ENCODE peak calls at places on chromosomes 13 and 19, in eight cellular contexts. U is nephron progenitor cell, B is astrocyte of the cerebellum, N is aorta, A is body of pancreas, E is MG63, I is T-helper 17 cell, C is dorsolateral prefrontal cortex. O is an unnamed sample.

GRCh38 chr19:46288896-46289588 is 7.8 kb upstream of the HIF3A start:
- DNase-seq in U (no peak), B (no peak), N (no peak), A (no peak), E (peak; percentile 83), I (no peak), C (no peak), O (no peak)

GRCh38 chr19:16338470-16339360 is 14.1 kb downstream of the KLF2 start:
- DNase-seq in U (no peak), B (peak; percentile 92), N (peak; percentile 84), A (no peak), E (peak; percentile 94), I (no peak), C (no peak), O (no peak)

GRCh38 chr13:87941244-87941643 is 270.1 kb downstream of the SLITRK5 start:
- DNase-seq in U (no peak), B (no peak), N (no peak), A (no peak), E (no peak), I (no peak), C (no peak), O (no peak)

GRCh38 chr19:17337675-17338439 is 504 bp downstream of the GTPBP3 start:
- DNase-seq in U (peak; percentile 53), B (no peak), N (no peak), A (no peak), E (peak; percentile 57), I (no peak), C (no peak), O (no peak)

GRCh38 chr19:46717716-46718143 is 816 bp upstream of the PRKD2 start:
- DNase-seq in U (no peak), B (no peak), N (peak; percentile 38), A (no peak), E (no peak), I (no peak), C (no peak), O (no peak)

GRCh38 chr13:42968906-42969305 is 23.1 kb downstream of the EPSTI1 start:
- DNase-seq in U (no peak), B (no peak), N (no peak), A (peak; percentile 50), E (no peak), I (no peak), C (no peak), O (no peak)

GRCh38 chr13:111286162-111286561 is 34.3 kb upstream of the TEX29 start:
- DNase-seq in U (no peak), B (no peak), N (no peak), A (no peak), E (no peak), I (no peak), C (no peak), O (no peak)

GRCh38 chr19:5308471-5309437 is 31.9 kb downstream of the PTPRS start:
- DNase-seq in U (no peak), B (peak; percentile 79), N (peak; percentile 86), A (peak; percentile 88), E (peak; percentile 55), I (no peak), C (peak; percentile 80), O (peak; percentile 35)

GRCh38 chr13:39881887-39882286 is 226.4 kb downstream of the COG6 start:
- DNase-seq in U (no peak), B (no peak), N (no peak), A (no peak), E (no peak), I (no peak), C (no peak), O (no peak)